ENCODE peak calls at places on chromosomes 3 and 15, in four cellular contexts. One of them, this sample, is unnamed.

GRCh38 chr3:119608591-119608990 is 10.9 kb downstream of the PLA1A start:
- DNase-seq in mesenchymal stem cell: no peak
- DNase-seq in neuronal stem cell: no peak
- DNase-seq in IMR-90: no peak
- DNase-seq in this sample: no peak

GRCh38 chr3:194714122-194714425 is 28.4 kb downstream of the FAM43A start:
- DNase-seq in IMR-90: no peak
- DNase-seq in mesenchymal stem cell: no peak
- DNase-seq in neuronal stem cell: no peak
- DNase-seq in this sample: no peak

GRCh38 chr15:75314552-75315290 is 21.1 kb upstream of the COMMD4 start:
- DNase-seq in mesenchymal stem cell: no peak
- DNase-seq in IMR-90: no peak
- DNase-seq in neuronal stem cell: no peak
- DNase-seq in this sample: no peak

GRCh38 chr15:39216816-39217215 is 364.1 kb upstream of the THBS1 start:
- DNase-seq in IMR-90: no peak
- DNase-seq in neuronal stem cell: no peak
- DNase-seq in mesenchymal stem cell: no peak
- DNase-seq in this sample: no peak

GRCh38 chr3:12508316-12508715 is 24.0 kb downstream of the TSEN2 start:
- DNase-seq in mesenchymal stem cell: peak; percentile 97
- DNase-seq in IMR-90: peak; percentile 100
- DNase-seq in neuronal stem cell: no peak
- DNase-seq in this sample: no peak

GRCh38 chr15:92636401-92636949 is 19.1 kb downstream of the FAM174B start:
- DNase-seq in IMR-90: no peak
- DNase-seq in mesenchymal stem cell: no peak
- DNase-seq in neuronal stem cell: no peak
- DNase-seq in this sample: no peak

GRCh38 chr3:125435231-125435630 is 60.1 kb upstream of the ZNF148 start:
- DNase-seq in mesenchymal stem cell: no peak
- DNase-seq in neuronal stem cell: no peak
- DNase-seq in IMR-90: no peak
- DNase-seq in this sample: no peak

GRCh38 chr15:23035964-23036566 is 3.3 kb downstream of the TUBGCP5 start:
- DNase-seq in neuronal stem cell: peak; percentile 62
- DNase-seq in mesenchymal stem cell: peak; percentile 68
- DNase-seq in IMR-90: peak; percentile 46
- DNase-seq in this sample: no peak

GRCh38 chr3:196186661-196187573 is 24.3 kb downstream of the ZDHHC19 start:
- DNase-seq in mesenchymal stem cell: no peak
- DNase-seq in neuronal stem cell: peak; percentile 61
- DNase-seq in IMR-90: peak; percentile 22
- DNase-seq in this sample: peak; percentile 56

GRCh38 chr15:48939686-48940085 is 24.0 kb downstream of the SHC4 start:
- DNase-seq in mesenchymal stem cell: peak; percentile 77
- DNase-seq in neuronal stem cell: no peak
- DNase-seq in IMR-90: peak; percentile 99
- DNase-seq in this sample: no peak

GRCh38 chr3:197428117-197428761 is 127.5 kb downstream of the BDH1 start:
- DNase-seq in mesenchymal stem cell: peak; percentile 89
- DNase-seq in neuronal stem cell: no peak
- DNase-seq in IMR-90: peak; percentile 36
- DNase-seq in this sample: no peak

GRCh38 chr15:78768096-78768495 is 43.2 kb downstream of the ADAMTS7 start:
- DNase-seq in mesenchymal stem cell: no peak
- DNase-seq in IMR-90: no peak
- DNase-seq in neuronal stem cell: no peak
- DNase-seq in this sample: no peak
- H3K23ac ChIP-seq in mesenchymal stem cell: no peak overlapping the region
- H3K23ac ChIP-seq in IMR-90: no peak overlapping the region
- H3K23ac ChIP-seq in neuronal stem cell: no peak overlapping the region
- H3K23ac ChIP-seq in this sample: no peak overlapping the region

DNA sequence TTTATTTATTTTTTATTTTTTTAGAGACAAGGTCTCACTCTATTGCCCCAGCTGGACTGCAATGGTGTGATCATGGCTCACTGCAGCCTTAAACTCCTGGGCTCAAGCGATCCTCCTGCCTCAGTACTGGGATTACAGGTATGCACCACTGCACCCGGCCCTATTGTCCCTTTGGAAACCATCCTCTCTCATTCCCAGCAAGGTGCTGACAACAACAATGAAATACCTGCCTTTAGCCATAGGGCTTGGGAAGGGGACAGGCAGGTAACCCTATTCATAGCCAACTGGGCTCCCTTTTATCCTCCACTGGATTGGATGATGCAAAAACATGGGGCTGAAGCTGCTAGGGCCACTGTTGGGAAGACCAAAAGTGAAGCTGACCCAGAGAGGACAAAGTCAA is 43.1 kb downstream of the SCAP start:
- DNase-seq in mesenchymal stem cell: no peak
- DNase-seq in neuronal stem cell: no peak
- DNase-seq in IMR-90: no peak
- DNase-seq in this sample: no peak
- H3K23ac ChIP-seq in mesenchymal stem cell: no peak overlapping the region
- H3K23ac ChIP-seq in neuronal stem cell: no peak overlapping the region
- H3K23ac ChIP-seq in IMR-90: no peak overlapping the region
- H3K23ac ChIP-seq in this sample: no peak overlapping the region

DNA sequence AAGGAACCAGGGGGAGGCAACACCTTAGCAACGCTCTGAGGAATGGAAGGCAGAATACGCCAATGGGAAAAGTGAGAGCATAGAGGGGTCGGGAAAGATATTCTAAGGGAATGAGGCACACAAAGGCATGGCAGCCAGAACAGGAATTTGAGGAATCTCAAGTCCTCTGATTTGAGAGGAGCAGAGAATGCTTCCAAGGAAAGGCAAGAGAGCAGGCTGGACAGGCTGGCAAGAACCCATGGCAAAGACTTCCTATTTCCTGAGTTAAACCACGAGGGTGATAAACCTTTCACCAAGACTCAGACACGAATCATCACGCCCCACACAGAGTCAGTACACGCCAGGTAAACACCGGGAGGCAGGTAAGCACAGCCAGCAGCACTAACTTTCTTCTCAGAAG is 109.8 kb downstream of the IGF2BP2 start:
- DNase-seq in IMR-90: peak; percentile 56
- DNase-seq in neuronal stem cell: peak; percentile 50
- DNase-seq in mesenchymal stem cell: no peak
- DNase-seq in this sample: peak; percentile 49
- H3K23ac ChIP-seq in IMR-90: peak overlapping the region; percentile 13
- H3K23ac ChIP-seq in neuronal stem cell: no peak overlapping the region
- H3K23ac ChIP-seq in mesenchymal stem cell: peak overlapping the region; percentile 16
- H3K23ac ChIP-seq in this sample: no peak overlapping the region

GRCh38 chr3:168156479-168156878 is 60.8 kb upstream of the GOLIM4 start:
- DNase-seq in neuronal stem cell: no peak
- DNase-seq in IMR-90: no peak
- DNase-seq in mesenchymal stem cell: no peak
- DNase-seq in this sample: no peak

GRCh38 chr3:168154101-168154500 is 58.4 kb upstream of the GOLIM4 start:
- DNase-seq in IMR-90: no peak
- DNase-seq in neuronal stem cell: no peak
- DNase-seq in mesenchymal stem cell: no peak
- DNase-seq in this sample: no peak

GRCh38 chr3:168157301-168157700 is 61.6 kb upstream of the GOLIM4 start:
- DNase-seq in mesenchymal stem cell: no peak
- DNase-seq in IMR-90: no peak
- DNase-seq in neuronal stem cell: no peak
- DNase-seq in this sample: no peak

GRCh38 chr3:168157903-168158302 is 62.2 kb upstream of the GOLIM4 start:
- DNase-seq in mesenchymal stem cell: no peak
- DNase-seq in IMR-90: no peak
- DNase-seq in neuronal stem cell: no peak
- DNase-seq in this sample: no peak

GRCh38 chr3:168155207-168155785 is 59.6 kb upstream of the GOLIM4 start:
- DNase-seq in IMR-90: no peak
- DNase-seq in neuronal stem cell: no peak
- DNase-seq in mesenchymal stem cell: no peak
- DNase-seq in this sample: no peak
- H3K23ac ChIP-seq in IMR-90: no peak overlapping the region
- H3K23ac ChIP-seq in neuronal stem cell: no peak overlapping the region
- H3K23ac ChIP-seq in mesenchymal stem cell: no peak overlapping the region
- H3K23ac ChIP-seq in this sample: no peak overlapping the region

GRCh38 chr15:64776402-64776786 is 1.0 kb upstream of the RBPMS2 start:
- DNase-seq in neuronal stem cell: no peak
- DNase-seq in IMR-90: no peak
- DNase-seq in mesenchymal stem cell: no peak
- DNase-seq in this sample: no peak

GRCh38 chr15:64775551-64776401 is at the start of gene RBPMS2:
- DNase-seq in IMR-90: peak; percentile 2
- DNase-seq in neuronal stem cell: no peak
- DNase-seq in mesenchymal stem cell: peak; percentile 37
- DNase-seq in this sample: no peak

GRCh38 chr15:64772964-64773363 is 2.4 kb downstream of the RBPMS2 start:
- DNase-seq in mesenchymal stem cell: no peak
- DNase-seq in neuronal stem cell: no peak
- DNase-seq in IMR-90: no peak
- DNase-seq in this sample: no peak

GRCh38 chr15:64773606-64774555 is 1.5 kb downstream of the RBPMS2 start:
- DNase-seq in mesenchymal stem cell: peak; percentile 42
- DNase-seq in neuronal stem cell: no peak
- DNase-seq in IMR-90: no peak
- DNase-seq in this sample: no peak

DNA sequence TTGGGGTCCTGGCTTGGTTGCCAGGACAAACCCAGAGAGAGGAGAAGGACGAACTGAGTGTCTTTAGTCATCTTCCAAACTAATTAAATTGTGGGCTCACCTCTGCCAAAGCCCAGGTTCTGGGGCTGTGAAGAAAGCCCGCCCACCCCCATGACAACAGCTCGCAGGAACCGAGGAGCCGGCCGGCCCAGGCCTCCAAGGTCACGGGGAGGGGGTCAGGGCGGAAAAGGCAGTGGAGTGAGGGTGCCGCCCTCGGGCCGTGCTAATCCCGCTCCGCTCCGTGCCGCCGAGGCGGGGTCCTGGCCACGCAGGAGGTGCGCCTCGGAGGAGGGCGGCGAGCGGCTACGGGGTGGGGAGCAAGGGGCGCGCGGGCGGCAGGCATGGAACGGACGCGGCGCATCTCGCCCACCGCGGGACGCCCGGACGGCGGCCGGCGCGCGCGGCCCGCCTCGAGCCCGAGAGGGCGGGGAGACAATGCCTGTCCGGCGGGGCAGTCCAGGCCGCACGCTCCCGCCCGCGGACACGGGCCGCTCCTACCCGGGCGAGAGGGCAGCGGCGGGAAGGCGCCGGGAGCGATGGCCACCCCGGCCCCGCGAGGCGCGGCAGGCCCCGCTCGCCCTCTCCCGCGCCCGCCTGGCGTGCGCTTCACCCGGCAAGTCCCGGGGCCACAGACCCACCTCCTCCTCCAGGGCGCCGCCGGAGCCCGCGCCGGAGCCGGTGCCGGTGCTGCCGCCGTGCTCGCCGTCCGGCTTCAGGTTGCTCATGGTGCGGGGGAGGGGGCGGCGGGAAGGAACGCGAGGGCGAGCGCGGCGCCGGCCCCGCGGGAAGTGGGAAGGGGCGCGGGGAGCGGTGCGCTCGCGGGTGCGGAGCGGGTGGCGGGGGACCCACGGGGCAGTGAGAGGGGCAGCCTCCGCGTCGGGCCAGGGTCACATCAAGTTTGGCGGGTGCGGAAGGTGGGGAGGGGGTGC is 549 bp downstream of the RBPMS2 start:
- DNase-seq in neuronal stem cell: peak; percentile 41
- DNase-seq in IMR-90: no peak
- DNase-seq in mesenchymal stem cell: peak; percentile 34
- DNase-seq in this sample: peak; percentile 54
- H3K23ac ChIP-seq in neuronal stem cell: peak overlapping the region; percentile 6
- H3K23ac ChIP-seq in IMR-90: no peak overlapping the region
- H3K23ac ChIP-seq in mesenchymal stem cell: peak overlapping the region; percentile 79
- H3K23ac ChIP-seq in this sample: no peak overlapping the region

GRCh38 chr3:107198522-107199271 is 178.5 kb upstream of the CCDC54 start:
- DNase-seq in neuronal stem cell: no peak
- DNase-seq in IMR-90: peak; percentile 50
- DNase-seq in mesenchymal stem cell: peak; percentile 57
- DNase-seq in this sample: no peak

GRCh38 chr3:107199962-107200465 is 177.2 kb upstream of the CCDC54 start:
- DNase-seq in neuronal stem cell: no peak
- DNase-seq in IMR-90: no peak
- DNase-seq in mesenchymal stem cell: no peak
- DNase-seq in this sample: no peak

GRCh38 chr3:107205354-107205753 is 171.9 kb upstream of the CCDC54 start:
- DNase-seq in mesenchymal stem cell: no peak
- DNase-seq in IMR-90: no peak
- DNase-seq in neuronal stem cell: no peak
- DNase-seq in this sample: no peak

GRCh38 chr3:107204121-107204520 is 173.1 kb upstream of the CCDC54 start:
- DNase-seq in mesenchymal stem cell: no peak
- DNase-seq in neuronal stem cell: no peak
- DNase-seq in IMR-90: no peak
- DNase-seq in this sample: no peak

DNA sequence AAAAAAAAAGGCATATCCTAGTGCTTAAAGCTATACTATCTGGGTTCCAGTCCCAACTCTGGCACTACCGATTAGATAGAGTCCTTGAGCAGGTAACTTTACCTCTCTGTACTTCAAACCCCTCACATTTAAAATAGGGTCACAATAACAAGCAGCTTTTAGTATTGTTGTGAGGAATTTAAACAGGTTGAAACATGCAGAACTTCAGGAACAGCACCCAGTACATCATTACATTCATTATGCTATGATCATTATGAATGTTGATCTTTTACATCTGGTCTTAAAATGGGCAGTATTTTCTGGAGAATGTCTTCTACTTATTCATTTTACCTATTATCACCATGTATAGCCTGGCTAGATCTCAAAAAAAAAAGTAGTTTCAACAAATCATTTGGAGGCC is 176.1 kb upstream of the CCDC54 start:
- DNase-seq in neuronal stem cell: no peak
- DNase-seq in mesenchymal stem cell: no peak
- DNase-seq in IMR-90: no peak
- DNase-seq in this sample: no peak
- H3K23ac ChIP-seq in neuronal stem cell: no peak overlapping the region
- H3K23ac ChIP-seq in mesenchymal stem cell: no peak overlapping the region
- H3K23ac ChIP-seq in IMR-90: no peak overlapping the region
- H3K23ac ChIP-seq in this sample: no peak overlapping the region

GRCh38 chr15:25437751-25438600 is 848 bp downstream of the UBE3A start:
- DNase-seq in IMR-90: peak; percentile 40
- DNase-seq in neuronal stem cell: peak; percentile 74
- DNase-seq in mesenchymal stem cell: peak; percentile 69
- DNase-seq in this sample: peak; percentile 78

GRCh38 chr15:25438601-25439455 is at the start of gene UBE3A:
- DNase-seq in mesenchymal stem cell: peak; percentile 91
- DNase-seq in neuronal stem cell: peak; percentile 90
- DNase-seq in IMR-90: peak; percentile 91
- DNase-seq in this sample: peak; percentile 75

GRCh38 chr15:25436707-25437106 is 2.1 kb downstream of the UBE3A start:
- DNase-seq in IMR-90: no peak
- DNase-seq in neuronal stem cell: no peak
- DNase-seq in mesenchymal stem cell: no peak
- DNase-seq in this sample: no peak

GRCh38 chr15:25441111-25441510 is 2.3 kb upstream of the UBE3A start:
- DNase-seq in mesenchymal stem cell: no peak
- DNase-seq in IMR-90: no peak
- DNase-seq in neuronal stem cell: no peak
- DNase-seq in this sample: no peak

GRCh38 chr15:25439456-25439836 is 622 bp upstream of the UBE3A start:
- DNase-seq in IMR-90: peak; percentile 10
- DNase-seq in neuronal stem cell: peak; percentile 2
- DNase-seq in mesenchymal stem cell: no peak
- DNase-seq in this sample: no peak
- H3K23ac ChIP-seq in IMR-90: peak overlapping the region; percentile 8
- H3K23ac ChIP-seq in neuronal stem cell: peak overlapping the region; percentile 98
- H3K23ac ChIP-seq in mesenchymal stem cell: no peak overlapping the region
- H3K23ac ChIP-seq in this sample: no peak overlapping the region

This sample was measured in H1.